ENCODE peak calls at places on chromosomes 3 and 15, in eight cellular contexts. A is progenitor cell of endocrine pancreas, Z is fibroblast of lung, P is NCI-H345, R is endothelial cell, B is cerebellar cortex, K is head of caudate nucleus, V is NB4. U is an unnamed sample.
A peak's percentile ranks its signal among the peaks of the same experiment; 100 is the strongest.

GRCh38 chr15:92617197-92618037 is 38.2 kb downstream of the FAM174B start:
- DNase-seq in V (no peak), B (no peak), Z (peak; percentile 87), K (no peak), P (peak; percentile 84), R (no peak), A (peak; percentile 27), U (no peak)

GRCh38 chr15:72178976-72179585 is 18.5 kb downstream of the GRAMD2A start:
- DNase-seq in P (no peak), B (no peak), R (no peak), A (no peak), Z (no peak), V (no peak), K (no peak), U (no peak)

GRCh38 chr15:49435201-49435600 is 12.2 kb downstream of the FGF7 start:
- DNase-seq in Z (peak; percentile 90), K (no peak), R (no peak), B (no peak), A (no peak), V (no peak), P (no peak), U (no peak)

GRCh38 chr15:40474581-40474980 is 3.8 kb downstream of the CHST14 start:
- DNase-seq in Z (no peak), B (no peak), K (no peak), A (no peak), P (no peak), V (no peak), R (no peak), U (no peak)

GRCh38 chr15:68114356-68114755 is 60.2 kb downstream of the PIAS1 start:
- DNase-seq in R (no peak), K (no peak), P (no peak), A (no peak), B (no peak), Z (peak; percentile 50), V (peak; percentile 16), U (peak; percentile 3)

GRCh38 chr3:189148090-189148507 is 23.7 kb upstream of the TPRG1 start:
- DNase-seq in A (peak; percentile 53), V (peak; percentile 57), P (peak; percentile 61), R (peak; percentile 63), K (peak; percentile 63), B (peak; percentile 80), Z (peak; percentile 48), U (peak; percentile 57)

GRCh38 chr15:39784125-39784524 is 1.5 kb upstream of the FSIP1 start:
- DNase-seq in V (peak; percentile 11), K (no peak), A (no peak), Z (peak; percentile 49), B (no peak), R (no peak), P (no peak), U (no peak)

GRCh38 chr15:62059818-62060115 is 480 bp downstream of the VPS13C start:
- DNase-seq in V (peak; percentile 88), B (peak; percentile 52), Z (peak; percentile 45), P (peak; percentile 8), R (no peak), A (no peak), K (no peak), U (peak; percentile 62)

GRCh38 chr3:136023264-136023978 is 57.9 kb downstream of the PPP2R3A start:
- DNase-seq in P (no peak), A (no peak), K (no peak), B (no peak), V (no peak), Z (no peak), R (no peak), U (no peak)

GRCh38 chr3:190581041-190581501 is 67.2 kb downstream of the IL1RAP start:
- DNase-seq in R (no peak), A (no peak), Z (peak; percentile 72), P (no peak), V (no peak), K (no peak), B (no peak), U (no peak)

GRCh38 chr3:128051459-128051836 is 789 bp upstream of the SEC61A1 start:
- DNase-seq in B (peak; percentile 19), R (no peak), K (peak; percentile 12), P (no peak), A (no peak), Z (peak; percentile 38), V (no peak), U (no peak)

GRCh38 chr15:37100109-37100873 is at the start of gene MEIS2:
- DNase-seq in V (peak; percentile 82), B (peak; percentile 91), A (peak; percentile 78), R (peak; percentile 68), K (peak; percentile 83), Z (peak; percentile 98), P (peak; percentile 98), U (peak; percentile 92)

GRCh38 chr3:124053871-124054270 is 61.9 kb upstream of the ROPN1 start:
- DNase-seq in V (no peak), R (no peak), K (no peak), B (no peak), Z (peak; percentile 23), P (peak; percentile 9), A (no peak), U (no peak)

GRCh38 chr3:13626915-13627460 is 78.1 kb downstream of the FBLN2 start:
- DNase-seq in R (no peak), Z (no peak), A (no peak), P (no peak), B (no peak), K (no peak), V (no peak), U (no peak)

GRCh38 chr15:88644741-88645140 is 5.9 kb downstream of the ISG20 start:
- DNase-seq in B (no peak), K (no peak), V (no peak), P (no peak), Z (no peak), R (no peak), A (no peak), U (no peak)

GRCh38 chr3:59235221-59236012 is 185.6 kb upstream of the CFAP20DC start:
- DNase-seq in V (no peak), B (peak; percentile 88), A (no peak), K (no peak), Z (peak; percentile 33), P (no peak), R (no peak), U (no peak)

GRCh38 chr15:28987337-28987736 is 101.6 kb downstream of the APBA2 start:
- DNase-seq in A (no peak), V (no peak), R (no peak), B (no peak), P (no peak), K (no peak), Z (no peak), U (no peak)

GRCh38 chr15:25790003-25790660 is 73.0 kb downstream of the ATP10A start:
- DNase-seq in P (no peak), A (no peak), R (no peak), K (no peak), B (peak; percentile 55), Z (peak; percentile 89), V (no peak), U (no peak)

GRCh38 chr3:34583451-34583850 is 785.0 kb downstream of the PDCD6IP start:
- DNase-seq in K (no peak), R (no peak), A (no peak), Z (no peak), B (peak; percentile 82), V (no peak), P (no peak), U (no peak)

GRCh38 chr3:42037318-42037945 is 53.7 kb upstream of the TRAK1 start:
- DNase-seq in K (no peak), V (no peak), A (no peak), P (no peak), B (no peak), R (no peak), Z (no peak), U (no peak)

GRCh38 chr3:45163481-45163880 is 17.3 kb upstream of the CDCP1 start:
- DNase-seq in A (no peak), K (no peak), B (no peak), Z (no peak), V (peak; percentile 41), P (no peak), R (no peak), U (peak; percentile 35)

GRCh38 chr3:50168791-50169190 is 13.7 kb downstream of the SEMA3F start:
- DNase-seq in P (no peak), Z (no peak), K (no peak), B (no peak), R (no peak), V (no peak), A (no peak), U (no peak)

GRCh38 chr3:75176886-75177285 is 487.2 kb upstream of the FRG2C start:
- DNase-seq in B (no peak), P (no peak), Z (no peak), A (no peak), K (no peak), V (no peak), R (no peak), U (no peak)

GRCh38 chr3:32143849-32144757 is 37.7 kb downstream of the GPD1L start:
- DNase-seq in A (peak; percentile 33), P (peak; percentile 45), Z (peak; percentile 95), V (peak; percentile 78), K (peak; percentile 44), R (peak; percentile 67), B (peak; percentile 76), U (peak; percentile 75)

GRCh38 chr3:67558429-67558828 is 96.0 kb downstream of the SUCLG2 start:
- DNase-seq in R (no peak), A (no peak), B (no peak), V (no peak), K (no peak), P (no peak), Z (peak; percentile 14), U (no peak)

GRCh38 chr3:117719316-117719926 is 1009.8 kb downstream of the TUSC7 start:
- DNase-seq in B (no peak), K (peak; percentile 17), Z (no peak), P (peak; percentile 1), V (peak; percentile 15), R (no peak), A (no peak), U (peak; percentile 29)

GRCh38 chr3:179806177-179806576 is 153.3 kb downstream of the USP13 start:
- DNase-seq in Z (no peak), P (no peak), R (no peak), K (no peak), A (no peak), B (no peak), V (no peak), U (no peak)